ENCODE peak calls at places on chromosome 20, in nine cellular contexts. T is stimulated activated CD8-positive, alpha-beta memory T cell treated with anti-CD3 and anti-CD28 coated beads, Interleukin-15, amount 100 ng/mL, for 4 hours; U is astrocyte; O is coronary artery; G is germinal center; X is MCF 10A; H is non-pigmented ciliary epithelial cell; Z is NCI-H1436; E is fibroblast of the conjunctiva. D is an unnamed sample.

GRCh38 chr20:32762754-32763201 is 593 bp downstream of the DNMT3B start:
- DNase-seq in O (no peak), H (no peak), E (no peak), G (peak), T (no peak), Z (no peak), U (no peak), X (no peak), D (peak)

GRCh38 chr20:6298049-6298448 is 175.2 kb upstream of the FERMT1 start:
- DNase-seq in O (no peak), Z (no peak), E (no peak), T (no peak), X (no peak), H (no peak), U (no peak), G (no peak), D (no peak)

GRCh38 chr20:16916165-16916564 is 168.0 kb downstream of the OTOR start:
- DNase-seq in U (no peak), O (no peak), H (no peak), Z (no peak), X (no peak), T (no peak), E (no peak), G (no peak), D (no peak)

GRCh38 chr20:53795170-53795569 is 201.5 kb upstream of the ZNF217 start:
- DNase-seq in Z (no peak), E (no peak), T (no peak), H (no peak), G (no peak), U (peak), O (no peak), X (no peak), D (no peak)

GRCh38 chr20:20452254-20452676 is 84.4 kb downstream of the INSM1 start:
- DNase-seq in G (peak), H (peak), Z (peak), U (peak), X (peak), T (peak), E (peak), O (no peak), D (peak)

GRCh38 chr20:61516398-61517208 is 264.5 kb downstream of the CDH4 start:
- DNase-seq in O (no peak), X (no peak), G (no peak), H (no peak), U (peak), E (no peak), T (no peak), Z (no peak), D (no peak)

GRCh38 chr20:53332022-53332824 is 261.4 kb downstream of the ZNF217 start:
- DNase-seq in U (no peak), G (no peak), Z (no peak), H (no peak), E (no peak), X (no peak), T (no peak), O (no peak), D (no peak)

GRCh38 chr20:19888269-19888669 is 128.9 kb upstream of the NAA20 start:
- DNase-seq in G (no peak), X (peak), O (no peak), T (no peak), H (no peak), Z (no peak), E (no peak), U (no peak), D (no peak)

GRCh38 chr20:50056951-50057403 is 56.0 kb downstream of the UBE2V1 start:
- DNase-seq in U (no peak), X (no peak), G (no peak), H (no peak), O (no peak), T (no peak), Z (no peak), E (no peak), D (no peak)

GRCh38 chr20:63257629-63258028 is 3.4 kb upstream of the NKAIN4 start:
- DNase-seq in E (no peak), H (no peak), X (no peak), G (no peak), Z (no peak), T (no peak), U (no peak), O (no peak), D (no peak)

GRCh38 chr20:24837721-24838456 is 111.2 kb upstream of the CST7 start:
- DNase-seq in H (peak), G (no peak), O (no peak), Z (no peak), E (no peak), T (no peak), U (peak), X (no peak), D (no peak)

GRCh38 chr20:50308513-50309279 is 118.1 kb downstream of the CEBPB start:
- DNase-seq in H (peak), U (peak), Z (no peak), X (peak), T (no peak), E (peak), G (no peak), O (peak), D (no peak)

GRCh38 chr20:36745927-36746659 is at the start of gene NDRG3:
- DNase-seq in U (peak), Z (peak), O (peak), E (peak), H (peak), T (peak), X (peak), G (peak), D (peak)

GRCh38 chr20:62227977-62228958 is 8.2 kb upstream of the HRH3 start:
- DNase-seq in O (no peak), H (no peak), T (no peak), Z (peak), G (no peak), X (no peak), U (no peak), E (no peak), D (no peak)

GRCh38 chr20:51553897-51554504 is 11.5 kb upstream of the NFATC2 start:
- DNase-seq in E (no peak), H (no peak), X (peak), T (no peak), U (peak), G (no peak), O (no peak), Z (no peak), D (no peak)

GRCh38 chr20:18287546-18287914 is 797 bp upstream of the ZNF133 start:
- DNase-seq in T (no peak), H (no peak), U (no peak), X (no peak), E (no peak), O (no peak), G (peak), Z (no peak), D (no peak)

GRCh38 chr20:53972179-53972578 is 98.2 kb downstream of the BCAS1 start:
- DNase-seq in O (no peak), E (no peak), U (no peak), G (no peak), Z (no peak), X (no peak), H (no peak), T (no peak), D (no peak)

GRCh38 chr20:33444797-33445560 is 1.4 kb upstream of the SNTA1 start:
- DNase-seq in H (no peak), T (no peak), G (no peak), U (no peak), X (peak), Z (no peak), E (no peak), O (no peak), D (no peak)

GRCh38 chr20:45970646-45971424 is 1.2 kb downstream of the ZNF335 start:
- DNase-seq in T (no peak), H (no peak), X (no peak), G (peak), Z (no peak), O (no peak), E (no peak), U (no peak), D (no peak)

GRCh38 chr20:41854765-41855164 is 236.6 kb upstream of the CHD6 start:
- DNase-seq in X (peak), T (no peak), Z (no peak), E (no peak), O (no peak), H (no peak), U (no peak), G (no peak), D (no peak)

GRCh38 chr20:59300341-59301081 is at the start of gene EDN3:
- DNase-seq in H (no peak), E (no peak), G (no peak), U (no peak), X (no peak), O (no peak), Z (no peak), T (no peak), D (no peak)

GRCh38 chr20:50883856-50884255 is 47.4 kb downstream of the ADNP start:
- DNase-seq in H (no peak), E (no peak), X (no peak), O (no peak), T (no peak), U (no peak), G (no peak), Z (no peak), D (no peak)

GRCh38 chr20:17228624-17229061 is 1.8 kb downstream of the PCSK2 start:
- DNase-seq in X (no peak), E (no peak), Z (no peak), H (no peak), G (no peak), T (no peak), U (no peak), O (no peak), D (no peak)